ENCODE peak calls at places on chromosomes 12 and 14, in four cellular contexts. D, N, F and G are unnamed samples.

GRCh38 chr14:104694475-104694950 is 5.1 kb downstream of the INF2 start:
- DNase-seq in D (no peak), N (peak), F (peak), G (no peak)

GRCh38 chr12:38892976-38893375 is 12.4 kb downstream of the CPNE8 start:
- DNase-seq in D (no peak), N (no peak), F (no peak), G (no peak)

GRCh38 chr14:38882533-38882932 is 220.5 kb downstream of the SEC23A start:
- DNase-seq in D (no peak), N (no peak), F (no peak), G (no peak)

GRCh38 chr14:105060751-105061427 is 4.3 kb downstream of the GPR132 start:
- DNase-seq in D (no peak), N (peak), F (no peak), G (peak)

GRCh38 chr14:52949249-52949648 is 1.6 kb downstream of the FERMT2 start:
- DNase-seq in D (no peak), N (no peak), F (no peak), G (no peak)

GRCh38 chr12:128259556-128260070 is 7.4 kb upstream of the TMEM132C start:
- DNase-seq in D (peak), N (peak), F (peak), G (no peak)

GRCh38 chr12:52741378-52742195 is 35.6 kb downstream of the KRT76 start:
- DNase-seq in D (peak), N (peak), F (no peak), G (peak)

GRCh38 chr12:79997115-79997805 is 62.4 kb upstream of the PPP1R12A start:
- DNase-seq in D (no peak), N (no peak), F (no peak), G (no peak)

GRCh38 chr12:5912437-5913334 is 32.4 kb downstream of the ANO2 start:
- DNase-seq in D (no peak), N (no peak), F (no peak), G (no peak)

GRCh38 chr12:128852026-128852725 is 1.1 kb upstream of the GLT1D1 start:
- DNase-seq in D (no peak), N (no peak), F (no peak), G (no peak)

GRCh38 chr14:68124885-68125731 is 305.5 kb downstream of the RAD51B start:
- DNase-seq in D (no peak), N (no peak), F (no peak), G (no peak)

GRCh38 chr14:63777024-63777423 is 49.2 kb upstream of the SGPP1 start:
- DNase-seq in D (no peak), N (no peak), F (no peak), G (no peak)

GRCh38 chr12:57772429-57773322 is at the start of gene EEF1AKMT3:
- DNase-seq in D (no peak), N (peak), F (no peak), G (peak)

GRCh38 chr12:77179515-77179914 is 114.1 kb upstream of the E2F7 start:
- DNase-seq in D (no peak), N (no peak), F (no peak), G (no peak)

GRCh38 chr12:106019130-106019529 is 119.6 kb downstream of the NUAK1 start:
- DNase-seq in D (no peak), N (no peak), F (no peak), G (no peak)

GRCh38 chr12:49092086-49092815 is 2.4 kb downstream of the DHH start:
- DNase-seq in D (no peak), N (peak), F (peak), G (peak)

GRCh38 chr12:46209914-46210834 is 58.7 kb downstream of the SLC38A1 start:
- DNase-seq in D (no peak), N (peak), F (no peak), G (peak)

GRCh38 chr14:36580856-36581831 is 1.3 kb downstream of the NKX2-8 start:
- DNase-seq in D (no peak), N (no peak), F (no peak), G (peak)

GRCh38 chr14:36847366-36847765 is 185.7 kb downstream of the PAX9 start:
- DNase-seq in D (no peak), N (no peak), F (no peak), G (no peak)

GRCh38 chr12:67634167-67634793 is 14.3 kb upstream of the DYRK2 start:
- DNase-seq in D (no peak), N (no peak), F (no peak), G (no peak)

GRCh38 chr14:22737052-22737451 is 29.4 kb upstream of the OXA1L start:
- DNase-seq in D (no peak), N (no peak), F (no peak), G (no peak)

GRCh38 chr14:75577090-75577489 is 1.3 kb upstream of the FLVCR2 start:
- DNase-seq in D (no peak), N (no peak), F (no peak), G (no peak)

GRCh38 chr12:62192486-62193250 is 67.5 kb upstream of the USP15 start:
- DNase-seq in D (no peak), N (peak), F (peak), G (peak)